ENCODE peak calls at places on chromosomes 7 and 10, in four cellular contexts. One of them, this sample, is unnamed.

GRCh38 chr7:32025381-32026075 is 44.7 kb downstream of the PDE1C start:
- DNase-seq in H1: no peak
- DNase-seq in K562: no peak
- DNase-seq in HepG2: no peak
- DNase-seq in this sample: no peak

GRCh38 chr10:91519899-91520514 is 109.9 kb downstream of the HECTD2 start:
- DNase-seq in H1: no peak
- DNase-seq in K562: no peak
- DNase-seq in HepG2: no peak
- DNase-seq in this sample: no peak

GRCh38 chr7:122092964-122093797 is 50.9 kb downstream of the AASS start:
- DNase-seq in H1: peak
- DNase-seq in K562: peak
- DNase-seq in HepG2: peak
- DNase-seq in this sample: peak

GRCh38 chr7:30970594-30971094 is 6.9 kb downstream of the GHRHR start:
- DNase-seq in H1: no peak
- DNase-seq in K562: no peak
- DNase-seq in HepG2: no peak
- DNase-seq in this sample: no peak

GRCh38 chr7:133486-133885 is 58.9 kb upstream of the FAM20C start:
- DNase-seq in H1: no peak
- DNase-seq in K562: no peak
- DNase-seq in HepG2: no peak
- DNase-seq in this sample: no peak

GRCh38 chr7:131745645-131746248 is 189.3 kb upstream of the PODXL start:
- DNase-seq in H1: peak
- DNase-seq in K562: peak
- DNase-seq in HepG2: peak
- DNase-seq in this sample: no peak

GRCh38 chr10:99913831-99914235 is 95.9 kb downstream of the DNMBP start:
- DNase-seq in H1: peak
- DNase-seq in K562: no peak
- DNase-seq in HepG2: no peak
- DNase-seq in this sample: no peak

GRCh38 chr7:106423836-106424475 is 139.2 kb upstream of the NAMPT start:
- DNase-seq in H1: no peak
- DNase-seq in K562: no peak
- DNase-seq in HepG2: no peak
- DNase-seq in this sample: no peak

GRCh38 chr10:114987995-114988394 is 50.0 kb downstream of the TRUB1 start:
- DNase-seq in H1: no peak
- DNase-seq in K562: no peak
- DNase-seq in HepG2: no peak
- DNase-seq in this sample: no peak

GRCh38 chr10:99854860-99855259 is 72.4 kb downstream of the ABCC2 start:
- DNase-seq in H1: no peak
- DNase-seq in K562: peak
- DNase-seq in HepG2: peak
- DNase-seq in this sample: peak

GRCh38 chr10:44343836-44344235 is 41.1 kb downstream of the CXCL12 start:
- DNase-seq in H1: no peak
- DNase-seq in K562: no peak
- DNase-seq in HepG2: no peak
- DNase-seq in this sample: no peak

GRCh38 chr10:116850058-116850611 is 836 bp downstream of the ENO4 start:
- DNase-seq in H1: no peak
- DNase-seq in K562: no peak
- DNase-seq in HepG2: no peak
- DNase-seq in this sample: no peak

GRCh38 chr10:117175901-117176534 is 21.3 kb upstream of the KCNK18 start:
- DNase-seq in H1: peak
- DNase-seq in K562: peak
- DNase-seq in HepG2: peak
- DNase-seq in this sample: peak

GRCh38 chr10:30529373-30529998 is 95.5 kb downstream of the MAP3K8 start:
- DNase-seq in H1: no peak
- DNase-seq in K562: no peak
- DNase-seq in HepG2: no peak
- DNase-seq in this sample: no peak

GRCh38 chr10:97228130-97228774 is 42.5 kb upstream of the SLIT1 start:
- DNase-seq in H1: no peak
- DNase-seq in K562: no peak
- DNase-seq in HepG2: no peak
- DNase-seq in this sample: no peak

GRCh38 chr10:80464557-80465466 is 10.7 kb downstream of the TSPAN14 start:
- DNase-seq in H1: no peak
- DNase-seq in K562: peak
- DNase-seq in HepG2: peak
- DNase-seq in this sample: no peak

GRCh38 chr7:66503551-66504031 is 125.1 kb upstream of the KCTD7 start:
- DNase-seq in H1: no peak
- DNase-seq in K562: no peak
- DNase-seq in HepG2: no peak
- DNase-seq in this sample: no peak

GRCh38 chr10:43354325-43354635 is 17.2 kb upstream of the FXYD4 start:
- DNase-seq in H1: no peak
- DNase-seq in K562: peak
- DNase-seq in HepG2: no peak
- DNase-seq in this sample: no peak

GRCh38 chr10:30371954-30372353 is 22.9 kb upstream of the MTPAP start:
- DNase-seq in H1: no peak
- DNase-seq in K562: no peak
- DNase-seq in HepG2: no peak
- DNase-seq in this sample: no peak

GRCh38 chr10:8180756-8181155 is 126.3 kb downstream of the GATA3 start:
- DNase-seq in H1: no peak
- DNase-seq in K562: no peak
- DNase-seq in HepG2: no peak
- DNase-seq in this sample: no peak

GRCh38 chr7:79732535-79732934 is 279.1 kb upstream of the MAGI2 start:
- DNase-seq in H1: no peak
- DNase-seq in K562: no peak
- DNase-seq in HepG2: no peak
- DNase-seq in this sample: no peak

GRCh38 chr10:47164126-47164799 is 135.7 kb upstream of the GDF10 start:
- DNase-seq in H1: no peak
- DNase-seq in K562: no peak
- DNase-seq in HepG2: no peak
- DNase-seq in this sample: no peak

GRCh38 chr7:130136579-130137167 is 66.3 kb downstream of the KLHDC10 start:
- DNase-seq in H1: no peak
- DNase-seq in K562: no peak
- DNase-seq in HepG2: no peak
- DNase-seq in this sample: no peak

GRCh38 chr7:73921623-73922528 is 60.9 kb downstream of the TMEM270 start:
- DNase-seq in H1: peak
- DNase-seq in K562: no peak
- DNase-seq in HepG2: no peak
- DNase-seq in this sample: no peak

GRCh38 chr10:93096901-93097300 is 23.2 kb downstream of the CYP26A1 start:
- DNase-seq in H1: no peak
- DNase-seq in K562: peak
- DNase-seq in HepG2: no peak
- DNase-seq in this sample: no peak

GRCh38 chr7:19982841-19983835 is 209.7 kb upstream of the TMEM196 start:
- DNase-seq in H1: peak
- DNase-seq in K562: peak
- DNase-seq in HepG2: peak
- DNase-seq in this sample: peak
- TF ChIP-seq FOSL1 in H1: no peak
- TF ChIP-seq FOSL1 in K562: no peak
- TF ChIP-seq FOSL1 in HepG2: no peak
- TF ChIP-seq FOSL1 in this sample: no peak

GRCh38 chr7:139899328-139900020 is 70.4 kb downstream of the TBXAS1 start:
- DNase-seq in H1: no peak
- DNase-seq in K562: no peak
- DNase-seq in HepG2: no peak
- DNase-seq in this sample: no peak

GRCh38 chr7:139902436-139903102 is 73.5 kb downstream of the TBXAS1 start:
- DNase-seq in H1: no peak
- DNase-seq in K562: no peak
- DNase-seq in HepG2: no peak
- DNase-seq in this sample: no peak

GRCh38 chr7:139897422-139898085 is 68.5 kb downstream of the TBXAS1 start:
- DNase-seq in H1: no peak
- DNase-seq in K562: no peak
- DNase-seq in HepG2: no peak
- DNase-seq in this sample: no peak

GRCh38 chr7:139901411-139901810 is 72.3 kb downstream of the TBXAS1 start:
- DNase-seq in H1: no peak
- DNase-seq in K562: no peak
- DNase-seq in HepG2: no peak
- DNase-seq in this sample: no peak

GRCh38 chr7:139901840-139902370 is 72.8 kb downstream of the TBXAS1 start:
- DNase-seq in H1: no peak
- DNase-seq in K562: no peak
- DNase-seq in HepG2: no peak
- DNase-seq in this sample: no peak
- TF ChIP-seq FOSL1 in H1: no peak
- TF ChIP-seq FOSL1 in K562: no peak
- TF ChIP-seq FOSL1 in HepG2: no peak
- TF ChIP-seq FOSL1 in this sample: no peak

GRCh38 chr7:93146465-93147127 is 1.6 kb downstream of the SAMD9L start:
- DNase-seq in H1: no peak
- DNase-seq in K562: peak
- DNase-seq in HepG2: no peak
- DNase-seq in this sample: no peak
- TF ChIP-seq FOSL1 in H1: no peak
- TF ChIP-seq FOSL1 in K562: no peak
- TF ChIP-seq FOSL1 in HepG2: no peak
- TF ChIP-seq FOSL1 in this sample: no peak

DNA sequence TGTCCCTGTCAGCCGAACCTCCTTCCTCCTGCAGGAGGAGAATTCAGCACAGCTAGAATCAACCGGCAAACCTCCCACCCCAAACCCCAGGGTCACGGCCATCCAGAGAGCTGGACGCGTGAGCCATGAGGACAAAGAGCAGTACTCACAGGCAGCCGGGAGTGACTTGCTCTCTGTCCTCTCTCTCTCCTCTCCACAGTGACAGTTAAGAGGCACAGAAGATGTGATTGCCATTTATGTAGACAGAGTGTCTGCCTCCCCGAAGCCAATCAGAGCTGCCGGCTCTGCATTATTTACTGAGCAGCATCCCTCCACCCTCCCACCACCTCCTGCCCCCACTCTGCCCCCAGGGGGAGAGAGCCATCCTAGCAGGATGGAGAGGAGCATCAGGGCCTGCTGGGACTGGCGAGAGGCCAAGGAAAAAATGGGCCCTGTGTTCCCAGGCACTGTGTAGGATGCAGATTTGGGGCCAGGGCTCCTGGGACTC is 4.3 kb downstream of the DDC start:
- DNase-seq in H1: no peak
- DNase-seq in K562: no peak
- DNase-seq in HepG2: peak
- DNase-seq in this sample: no peak
- TF ChIP-seq FOSL1 in H1: no peak
- TF ChIP-seq FOSL1 in K562: no peak
- TF ChIP-seq FOSL1 in HepG2: no peak
- TF ChIP-seq FOSL1 in this sample: no peak

GRCh38 chr7:92230547-92230946 is 15.2 kb downstream of the KRIT1 start:
- DNase-seq in H1: no peak
- DNase-seq in K562: no peak
- DNase-seq in HepG2: no peak
- DNase-seq in this sample: no peak
- TF ChIP-seq FOSL1 in H1: no peak
- TF ChIP-seq FOSL1 in K562: no peak
- TF ChIP-seq FOSL1 in HepG2: no peak
- TF ChIP-seq FOSL1 in this sample: no peak

GRCh38 chr7:98168181-98168903 is 42.9 kb upstream of the BHLHA15 start:
- DNase-seq in H1: peak
- DNase-seq in K562: peak
- DNase-seq in HepG2: peak
- DNase-seq in this sample: peak
- TF ChIP-seq FOSL1 in H1: no peak
- TF ChIP-seq FOSL1 in K562: peak
- TF ChIP-seq FOSL1 in HepG2: peak
- TF ChIP-seq FOSL1 in this sample: peak

GRCh38 chr10:73253226-73253557 is 748 bp upstream of the MRPS16 start:
- DNase-seq in H1: no peak
- DNase-seq in K562: peak
- DNase-seq in HepG2: peak
- DNase-seq in this sample: no peak
- TF ChIP-seq FOSL1 in H1: no peak
- TF ChIP-seq FOSL1 in K562: no peak
- TF ChIP-seq FOSL1 in HepG2: no peak
- TF ChIP-seq FOSL1 in this sample: no peak